ENCODE peak calls at places on chromosomes 5 and 9, in eight cellular contexts. D is SK-N-SH; W is GM23248; X is sigmoid colon; M is ovary; R is cardiac muscle cell; P is CD8-positive, alpha-beta memory T cell; L is CD4-positive, alpha-beta T cell. Q is an unnamed sample. For H3K9me3, the result is how much of the 10 kb centered on the place peaks cover.

GRCh38 chr9:127033784-127034183 is 88.7 kb downstream of the ANGPTL2 start:
- DNase-seq in M (no peak), X (no peak), R (peak), W (peak), P (no peak), L (no peak), D (no peak), Q (no peak)

GRCh38 chr9:132451276-132451675 is 41.3 kb downstream of the CFAP77 start:
- DNase-seq in X (no peak), P (peak), D (no peak), R (no peak), W (no peak), L (no peak), M (no peak), Q (no peak)

GRCh38 chr5:142674438-142675210 is 11.3 kb downstream of the FGF1 start:
- DNase-seq in D (no peak), P (no peak), W (peak), M (peak), X (no peak), L (no peak), R (peak), Q (peak)

GRCh38 chr9:137087409-137087925 is 682 bp downstream of the MAN1B1 start:
- DNase-seq in M (no peak), D (peak), L (no peak), W (peak), P (no peak), X (no peak), R (no peak), Q (no peak)

GRCh38 chr5:111782171-111782570 is 25.2 kb upstream of the NREP start:
- DNase-seq in D (no peak), L (no peak), M (no peak), P (no peak), W (peak), R (peak), X (no peak), Q (no peak)

GRCh38 chr5:9731159-9731558 is 101.0 kb upstream of the TAS2R1 start:
- DNase-seq in R (no peak), X (no peak), M (no peak), L (no peak), P (no peak), W (no peak), D (no peak), Q (no peak)

GRCh38 chr5:170623576-170624181 is 119.9 kb downstream of the KCNIP1 start:
- DNase-seq in R (peak), W (peak), M (peak), D (peak), L (no peak), X (peak), P (no peak), Q (peak)

GRCh38 chr5:167012281-167013034 is 1279.0 kb upstream of the WWC1 start:
- DNase-seq in M (no peak), L (no peak), P (no peak), D (no peak), R (no peak), X (no peak), W (no peak), Q (no peak)

GRCh38 chr5:39015743-39016586 is 58.2 kb downstream of the RICTOR start:
- DNase-seq in L (no peak), W (peak), R (peak), X (no peak), P (no peak), D (no peak), M (no peak), Q (no peak)

GRCh38 chr5:68436686-68437520 is 221.3 kb downstream of the PIK3R1 start:
- DNase-seq in M (no peak), D (peak), R (peak), L (no peak), W (no peak), P (no peak), X (no peak), Q (no peak)

GRCh38 chr5:66174338-66174737 is 30.2 kb downstream of the SREK1 start:
- DNase-seq in P (no peak), W (peak), D (no peak), R (peak), M (no peak), X (no peak), L (no peak), Q (no peak)

GRCh38 chr9:122446819-122447484 is 30.8 kb downstream of the OR1J1 start:
- DNase-seq in R (peak), M (no peak), D (no peak), W (no peak), X (no peak), L (no peak), P (no peak), Q (no peak)

GRCh38 chr5:68798877-68799276 is 294.9 kb upstream of the SLC30A5 start:
- DNase-seq in W (peak), M (no peak), L (no peak), D (no peak), X (no peak), R (no peak), P (no peak), Q (no peak)

GRCh38 chr9:133823189-133824105 is 85.3 kb upstream of the SARDH start:
- DNase-seq in M (no peak), L (no peak), R (no peak), D (no peak), X (no peak), P (no peak), W (no peak), Q (peak)

GRCh38 chr5:172932313-172933017 is 26.8 kb upstream of the RPL26L1 start:
- DNase-seq in P (peak), M (peak), X (peak), W (peak), R (peak), L (peak), D (peak), Q (peak)

GRCh38 chr9:113574381-113575262 is 111.1 kb downstream of the RGS3 start:
- DNase-seq in P (no peak), R (no peak), X (peak), L (no peak), W (peak), D (no peak), M (peak), Q (peak)

GRCh38 chr5:12848709-12849108 is 944.5 kb upstream of the CTNND2 start:
- DNase-seq in W (no peak), P (no peak), R (no peak), D (no peak), M (no peak), X (no peak), L (no peak), Q (no peak)

GRCh38 chr5:151234476-151235238 is 10.8 kb upstream of the CCDC69 start:
- DNase-seq in X (peak), P (no peak), M (peak), W (peak), R (peak), D (no peak), L (peak), Q (peak)

GRCh38 chr5:180918380-180918779 is 19.4 kb downstream of the BTNL8 start:
- DNase-seq in W (no peak), P (no peak), X (no peak), R (no peak), M (no peak), L (no peak), D (no peak), Q (no peak)

GRCh38 chr5:180920710-180921109 is 21.8 kb downstream of the BTNL8 start:
- DNase-seq in M (no peak), D (no peak), X (no peak), W (no peak), R (no peak), P (no peak), L (no peak), Q (no peak)

DNA sequence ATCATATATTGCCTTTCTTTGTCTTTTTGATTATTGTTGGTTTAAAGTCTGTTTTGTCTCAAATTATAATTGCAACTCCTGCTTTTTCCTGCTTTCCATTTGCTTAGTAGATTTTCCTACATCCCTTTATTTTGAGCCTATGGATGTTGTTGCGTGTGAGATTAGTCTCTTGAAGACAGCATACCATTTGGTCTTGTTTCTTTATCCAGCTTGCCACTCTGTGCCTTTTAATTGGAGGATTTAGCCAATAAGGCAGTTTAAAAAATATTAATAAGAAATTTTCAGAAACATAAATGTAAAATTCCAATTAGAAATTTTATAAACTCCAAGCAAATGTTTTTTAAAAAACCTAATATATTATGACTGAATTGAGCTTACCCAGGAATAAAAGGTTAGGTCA is 24.0 kb downstream of the BTNL8 start:
- DNase-seq in W (no peak), D (no peak), P (no peak), M (no peak), R (no peak), L (no peak), X (no peak), Q (no peak)
- H3K9me3 ChIP-seq in W (under half), D (under half), P (under half), M (under half), R (under half), L (under half), X (under half), Q (under half)

DNA sequence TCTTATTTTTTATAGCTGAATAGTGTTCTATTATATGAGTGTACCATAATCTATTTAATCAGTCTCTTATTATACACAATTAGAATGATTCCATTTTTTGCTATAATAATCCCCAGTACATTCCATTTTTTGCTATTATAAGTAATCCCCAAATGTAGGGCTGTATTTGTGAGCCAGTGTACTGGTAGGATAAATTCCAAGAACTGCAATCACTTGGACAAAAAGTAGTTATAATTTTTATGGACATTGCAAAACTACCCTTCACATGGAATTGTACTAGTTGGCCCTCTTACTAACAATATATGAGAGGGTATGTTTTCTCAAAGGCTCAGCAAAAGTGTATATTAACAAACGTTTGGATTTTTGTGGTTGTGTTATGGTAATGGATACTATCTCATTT is 481.7 kb upstream of the CLINT1 start:
- DNase-seq in D (no peak), P (no peak), L (no peak), M (no peak), R (no peak), X (no peak), W (no peak), Q (no peak)
- H3K9me3 ChIP-seq in D (under half), P (under half), L (under half), M (under half), R (under half), X (under half), W (under half), Q (under half)

DNA sequence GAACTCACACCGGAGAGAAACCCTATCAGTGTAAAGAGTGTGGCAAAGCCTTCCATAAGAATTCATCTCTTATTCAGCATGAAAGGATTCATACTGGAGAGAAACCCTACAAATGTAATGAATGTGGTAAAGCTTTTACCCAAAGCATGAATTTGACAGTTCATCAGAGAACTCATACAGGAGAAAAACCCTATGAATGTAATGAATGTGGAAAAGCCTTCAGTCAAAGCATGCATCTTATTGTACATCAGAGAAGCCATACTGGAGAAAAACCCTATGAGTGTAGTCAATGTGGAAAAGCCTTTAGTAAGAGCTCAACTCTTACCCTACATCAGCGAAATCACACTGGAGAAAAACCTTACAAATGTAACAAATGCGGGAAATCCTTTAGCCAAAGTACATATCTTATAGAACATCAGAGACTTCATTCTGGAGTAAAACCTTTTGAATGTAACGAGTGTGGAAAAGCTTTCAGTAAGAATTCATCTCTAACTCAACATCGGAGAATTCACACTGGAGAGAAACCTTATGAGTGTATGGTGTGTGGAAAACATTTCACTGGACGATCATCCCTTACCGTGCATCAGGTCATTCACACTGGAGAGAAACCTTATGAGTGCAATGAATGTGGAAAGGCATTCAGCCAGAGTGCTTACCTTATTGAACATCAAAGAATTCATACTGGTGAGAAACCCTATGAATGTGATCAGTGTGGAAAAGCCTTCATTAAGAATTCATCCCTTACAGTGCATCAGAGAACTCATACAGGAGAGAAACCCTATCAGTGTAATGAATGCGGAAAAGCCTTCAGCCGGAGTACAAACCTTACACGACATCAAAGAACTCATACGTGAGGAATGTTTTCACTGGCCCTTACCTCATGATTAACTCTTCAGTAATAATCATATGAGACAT is 8.9 kb upstream of the ZNF454 start:
- DNase-seq in M (no peak), X (no peak), D (no peak), R (no peak), P (no peak), W (no peak), L (no peak), Q (no peak)
- H3K9me3 ChIP-seq in M (under half), X (half or more), D (under half), R (under half), P (half or more), W (under half), L (half or more), Q (under half)

DNA sequence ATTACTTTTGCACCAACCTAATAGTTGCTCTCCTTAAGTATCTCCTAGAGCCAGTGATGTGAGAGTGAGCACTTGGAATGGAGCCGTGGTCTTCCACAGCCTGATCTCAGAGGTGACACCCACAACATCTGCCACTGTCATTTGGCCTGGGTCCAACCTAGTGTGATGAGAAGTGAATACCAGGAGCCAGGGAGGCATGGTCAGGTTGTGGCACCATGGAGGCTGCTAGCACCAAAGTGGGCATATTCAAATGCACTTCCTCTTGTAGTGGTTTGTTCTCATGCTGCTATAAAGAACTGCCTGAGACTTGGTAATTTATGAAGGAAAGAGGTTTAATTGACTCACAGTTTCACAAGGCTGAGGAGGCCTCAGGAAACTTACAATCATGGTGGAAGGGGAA is 22.6 kb upstream of the CEP72 start:
- DNase-seq in D (no peak), L (no peak), M (no peak), P (no peak), X (peak), R (no peak), W (no peak), Q (no peak)
- H3K9me3 ChIP-seq in D (under half), L (under half), M (under half), P (under half), X (under half), R (under half), W (under half), Q (under half)

Q was measured in right cardiac atrium.